ENCODE peak calls at places on chromosomes 12 and 14, in six cellular contexts. O is kidney epithelial cell; W is DMS153; S is WTC11; I is HT1080; V is stimulated activated CD8-positive, alpha-beta memory T cell treated with anti-CD3 and anti-CD28 coated beads, Interleukin-4, amount 100 ng/mL, for 1 hour. Q is an unnamed sample.

GRCh38 chr12:54634795-54635194 is at the start of gene LACRT:
- DNase-seq in V (no peak), S (no peak), W (no peak), I (no peak), O (no peak), Q (no peak)

GRCh38 chr12:102317155-102317554 is 119.5 kb upstream of the PMCH start:
- DNase-seq in W (no peak), I (no peak), O (no peak), S (no peak), V (no peak), Q (no peak)

GRCh38 chr12:123278150-123278627 is 6.5 kb upstream of the CDK2AP1 start:
- DNase-seq in W (no peak), I (no peak), S (no peak), V (no peak), O (no peak), Q (no peak)

GRCh38 chr12:53299101-53299453 is 418 bp upstream of the MYG1 start:
- DNase-seq in W (no peak), S (no peak), V (no peak), I (peak; percentile 75), O (no peak), Q (no peak)

GRCh38 chr12:48000878-48001321 is 3.4 kb downstream of the COL2A1 start:
- DNase-seq in S (peak; percentile 63), W (peak; percentile 35), I (peak; percentile 63), V (no peak), O (peak; percentile 34), Q (no peak)

GRCh38 chr12:106642991-106643390 is 60.2 kb downstream of the RFX4 start:
- DNase-seq in O (no peak), W (no peak), I (peak; percentile 20), V (no peak), S (no peak), Q (no peak)

GRCh38 chr14:96189288-96189711 is 15.3 kb upstream of the BDKRB2 start:
- DNase-seq in V (no peak), I (peak; percentile 44), O (no peak), W (no peak), S (no peak), Q (no peak)

GRCh38 chr14:76771432-76771980 is 10.2 kb downstream of the VASH1 start:
- DNase-seq in O (no peak), S (no peak), I (no peak), W (no peak), V (no peak), Q (no peak)

GRCh38 chr14:50233335-50234250 is 2.2 kb upstream of the SOS2 start:
- DNase-seq in I (peak; percentile 2), S (no peak), V (no peak), W (peak; percentile 42), O (no peak), Q (no peak)

GRCh38 chr12:90979936-90980335 is 24.8 kb downstream of the EPYC start:
- DNase-seq in V (no peak), S (no peak), I (no peak), O (no peak), W (no peak), Q (no peak)

GRCh38 chr12:94107910-94108309 is 40.5 kb upstream of the PLXNC1 start:
- DNase-seq in W (no peak), V (no peak), O (no peak), I (no peak), S (no peak), Q (no peak)

GRCh38 chr12:43957732-43958131 is 121.9 kb downstream of the TMEM117 start:
- DNase-seq in I (peak; percentile 71), O (peak; percentile 31), V (no peak), W (peak; percentile 46), S (no peak), Q (no peak)

GRCh38 chr12:106226884-106227640 is 20.8 kb downstream of the CKAP4 start:
- DNase-seq in S (no peak), W (no peak), I (peak; percentile 61), O (no peak), V (no peak), Q (no peak)

GRCh38 chr14:78010688-78011087 is 159.5 kb upstream of the NRXN3 start:
- DNase-seq in W (no peak), S (no peak), O (no peak), V (no peak), I (peak; percentile 63), Q (no peak)

GRCh38 chr14:54902143-54902520 is 494 bp downstream of the GCH1 start:
- DNase-seq in W (peak; percentile 33), O (no peak), I (peak; percentile 68), S (peak; percentile 70), V (peak; percentile 57), Q (peak; percentile 10)

GRCh38 chr12:68259318-68259940 is 6.0 kb upstream of the IL22 start:
- DNase-seq in W (no peak), V (no peak), O (peak; percentile 91), I (peak; percentile 95), S (no peak), Q (no peak)

GRCh38 chr14:49621114-49621881 is 699 bp downstream of the MGAT2 start:
- DNase-seq in I (no peak), W (peak; percentile 35), O (no peak), S (peak; percentile 65), V (no peak), Q (peak; percentile 39)

GRCh38 chr12:108112815-108113556 is 16.1 kb upstream of the WSCD2 start:
- DNase-seq in V (no peak), W (no peak), S (peak; percentile 59), I (no peak), O (no peak), Q (no peak)

GRCh38 chr14:50533806-50534205 is 1.4 kb upstream of the MAP4K5 start:
- DNase-seq in V (no peak), I (peak; percentile 34), S (no peak), W (no peak), O (no peak), Q (no peak)

GRCh38 chr12:48069253-48069652 is 36.6 kb downstream of the SENP1 start:
- DNase-seq in W (no peak), O (no peak), V (no peak), S (no peak), I (peak; percentile 8), Q (no peak)

GRCh38 chr12:80512781-80513180 is 68.7 kb downstream of the PTPRQ start:
- DNase-seq in O (no peak), S (peak; percentile 49), V (no peak), I (no peak), W (no peak), Q (no peak)

GRCh38 chr12:104694161-104694560 is 237.4 kb downstream of the CHST11 start:
- DNase-seq in I (no peak), W (no peak), S (no peak), V (no peak), O (no peak), Q (no peak)

GRCh38 chr14:93655078-93655750 is 133.1 kb downstream of the PRIMA1 start:
- DNase-seq in V (no peak), W (no peak), S (peak; percentile 17), I (peak; percentile 46), O (peak; percentile 12), Q (no peak)

GRCh38 chr12:123512838-123513665 is 20.5 kb downstream of the RILPL1 start:
- DNase-seq in I (no peak), V (no peak), O (no peak), S (no peak), W (no peak), Q (no peak)

GRCh38 chr12:59839514-59839913 is 243.7 kb downstream of the SLC16A7 start:
- DNase-seq in S (no peak), I (peak; percentile 37), W (no peak), V (no peak), O (no peak), Q (no peak)

GRCh38 chr12:121004253-121004815 is 12.0 kb downstream of the C12orf43 start:
- DNase-seq in O (no peak), S (no peak), I (no peak), W (no peak), V (no peak), Q (no peak)

GRCh38 chr12:95998611-95999300 is 2.6 kb upstream of the HAL start:
- DNase-seq in W (peak; percentile 43), V (peak; percentile 4), O (peak; percentile 19), I (peak; percentile 64), S (peak; percentile 32), Q (no peak)

GRCh38 chr14:43778956-43779639 is 728.0 kb downstream of the FSCB start:
- DNase-seq in O (no peak), I (no peak), S (no peak), W (no peak), V (no peak), Q (no peak)